ENCODE peak calls at places on chromosomes 6 and 20, in eight cellular contexts. V, B, L, M, K, A, Z and P are unnamed samples.

GRCh38 chr6:114218421-114218820 is 124.4 kb downstream of the HS3ST5 start:
- DNase-seq in V (no peak), M (no peak), K (no peak), A (no peak), B (peak), Z (no peak), L (no peak), P (no peak)

GRCh38 chr6:143896096-143896880 is 32.0 kb downstream of the ZC2HC1B start:
- DNase-seq in A (no peak), L (no peak), K (no peak), V (no peak), M (peak), Z (no peak), B (no peak), P (no peak)

GRCh38 chr6:149723771-149724417 is 6.0 kb upstream of the LATS1 start:
- DNase-seq in V (peak), B (peak), L (no peak), Z (peak), A (peak), K (peak), M (no peak), P (no peak)

GRCh38 chr20:10505320-10506226 is 70.5 kb downstream of the SLX4IP start:
- DNase-seq in K (peak), Z (no peak), L (no peak), B (no peak), A (peak), V (peak), M (no peak), P (no peak)

GRCh38 chr20:39767352-39767751 is 805.2 kb downstream of the DHX35 start:
- DNase-seq in Z (no peak), M (no peak), V (no peak), B (no peak), L (no peak), A (no peak), K (no peak), P (no peak)

GRCh38 chr6:56361812-56362211 is 114.4 kb upstream of the COL21A1 start:
- DNase-seq in B (no peak), M (no peak), V (no peak), Z (no peak), L (no peak), A (no peak), K (no peak), P (no peak)

GRCh38 chr6:107396226-107396625 is 63.1 kb downstream of the PDSS2 start:
- DNase-seq in M (no peak), Z (no peak), K (no peak), B (no peak), V (no peak), L (no peak), A (no peak), P (no peak)

GRCh38 chr6:80690611-80691090 is 584.2 kb downstream of the BCKDHB start:
- DNase-seq in Z (no peak), V (peak), L (no peak), K (no peak), A (peak), M (no peak), B (peak), P (no peak)

GRCh38 chr6:142566628-142567396 is 265.0 kb downstream of the ADGRG6 start:
- DNase-seq in A (peak), L (no peak), B (peak), V (peak), K (peak), Z (peak), M (no peak), P (peak)

GRCh38 chr6:157556671-157557430 is 175.9 kb downstream of the ZDHHC14 start:
- DNase-seq in V (no peak), Z (no peak), L (no peak), M (no peak), K (no peak), B (no peak), A (no peak), P (no peak)

GRCh38 chr6:160462551-160463109 is 114.5 kb downstream of the SLC22A3 start:
- DNase-seq in M (no peak), K (no peak), B (peak), L (no peak), A (peak), V (peak), Z (no peak), P (no peak)

GRCh38 chr6:119557239-119557638 is 207.7 kb upstream of the MAN1A1 start:
- DNase-seq in M (no peak), Z (no peak), L (no peak), K (no peak), A (no peak), V (no peak), B (no peak), P (no peak)

GRCh38 chr6:106369739-106370138 is 9.2 kb downstream of the CRYBG1 start:
- DNase-seq in A (no peak), V (no peak), K (no peak), M (no peak), B (no peak), Z (no peak), L (no peak), P (no peak)

GRCh38 chr6:32785781-32786533 is 22.6 kb upstream of the HLA-DQB2 start:
- DNase-seq in M (no peak), V (peak), L (no peak), A (peak), B (peak), Z (peak), K (peak), P (peak)

GRCh38 chr6:108661430-108661829 is 100.7 kb downstream of the FOXO3 start:
- DNase-seq in L (no peak), M (no peak), V (peak), B (peak), K (no peak), A (peak), Z (no peak), P (no peak)

GRCh38 chr6:157644043-157644810 is 178.8 kb upstream of the SNX9 start:
- DNase-seq in Z (no peak), A (no peak), B (no peak), K (peak), M (no peak), L (no peak), V (peak), P (no peak)

GRCh38 chr6:113565306-113565705 is 291.8 kb upstream of the MARCKS start:
- DNase-seq in Z (no peak), B (no peak), L (no peak), K (no peak), V (peak), M (no peak), A (no peak), P (no peak)

GRCh38 chr6:75755704-75756103 is 6.7 kb downstream of the MYO6 start:
- DNase-seq in K (no peak), M (no peak), B (no peak), Z (no peak), A (peak), L (no peak), V (no peak), P (no peak)

DNA sequence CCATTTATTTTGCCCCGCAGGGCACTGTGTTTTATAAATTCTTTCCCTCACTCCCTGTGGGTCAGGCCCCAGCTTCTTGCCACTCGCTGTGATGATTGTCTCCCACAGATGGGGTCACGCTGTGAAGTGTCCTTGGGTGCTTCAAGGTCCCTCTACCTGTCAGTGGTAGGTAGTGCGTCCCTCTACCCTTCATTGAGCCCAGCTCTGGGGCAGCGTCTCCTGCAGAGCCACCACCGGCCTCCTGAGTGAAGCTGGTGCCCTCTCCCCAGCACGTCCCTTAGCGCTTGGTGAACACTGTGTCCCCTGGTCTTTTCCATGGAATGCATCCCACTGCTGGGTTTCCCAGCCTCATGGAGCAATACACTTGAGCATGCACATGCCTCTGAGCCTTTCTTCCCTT is 108.2 kb downstream of the NRN1 start:
- DNase-seq in K (no peak), V (no peak), L (no peak), Z (no peak), M (no peak), B (no peak), A (no peak), P (no peak)
- TF ChIP-seq CTCF in K (no peak), V (no peak), L (no peak), Z (no peak), M (no peak), B (no peak), A (no peak), P (no peak)

DNA sequence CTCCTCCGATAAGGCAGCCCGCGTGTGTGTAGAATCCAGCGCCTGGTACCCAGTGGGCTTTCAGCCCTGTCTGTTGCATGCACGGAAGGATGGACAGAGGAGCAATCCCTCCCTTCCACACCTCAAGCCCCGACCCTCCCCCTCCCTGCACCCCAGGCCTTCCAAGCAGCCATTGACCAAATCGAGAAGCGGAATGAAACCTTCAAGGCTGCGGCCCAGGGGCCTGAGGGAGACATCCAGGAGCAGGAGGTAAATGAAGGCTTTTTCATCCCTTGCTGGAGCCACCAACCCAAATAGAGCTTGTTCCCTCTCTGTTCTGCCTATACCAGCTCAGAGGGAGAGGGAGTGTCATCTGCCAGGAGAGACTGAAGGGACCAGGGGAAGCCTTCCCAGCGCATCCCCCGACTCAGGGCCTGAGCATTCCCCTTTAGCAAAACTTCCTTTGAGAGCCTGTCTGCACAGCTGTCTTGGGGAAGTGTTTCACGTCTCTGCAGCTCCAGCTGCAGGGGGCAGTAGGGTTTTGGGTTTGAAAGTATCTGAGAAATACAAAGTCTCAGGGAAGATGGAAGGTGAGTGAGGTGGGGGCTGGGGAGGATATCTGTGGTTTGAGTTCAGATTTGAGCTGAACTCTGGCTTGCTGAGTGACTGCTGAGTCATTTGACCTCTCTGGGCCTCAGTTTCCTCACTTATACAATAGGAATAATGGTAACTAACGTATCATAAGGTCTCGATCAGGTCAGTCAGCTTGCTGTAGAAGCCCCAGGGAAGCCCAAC is 16.1 kb downstream of the FGD2 start:
- DNase-seq in L (no peak), B (no peak), Z (no peak), M (no peak), A (peak), V (peak), K (no peak), P (no peak)
- TF ChIP-seq CTCF in L (no peak), B (peak), Z (peak), M (peak), A (peak), V (peak), K (no peak), P (peak)

GRCh38 chr20:43721429-43722152 is 5.2 kb downstream of the GTSF1L start:
- DNase-seq in V (no peak), Z (no peak), L (no peak), K (no peak), A (no peak), M (peak), B (no peak), P (no peak)
- TF ChIP-seq CTCF in V (no peak), Z (no peak), L (no peak), K (no peak), A (no peak), M (no peak), B (no peak), P (no peak)

GRCh38 chr6:9796827-9797226 is 618.0 kb downstream of the TFAP2A start:
- DNase-seq in Z (no peak), B (no peak), A (no peak), V (no peak), K (no peak), M (no peak), L (no peak), P (no peak)
- TF ChIP-seq CTCF in Z (no peak), B (no peak), A (no peak), V (no peak), K (no peak), M (no peak), L (no peak), P (no peak)

GRCh38 chr6:126380072-126380583 is 40.2 kb downstream of the CENPW start:
- DNase-seq in L (no peak), V (no peak), Z (no peak), K (no peak), B (no peak), M (no peak), A (no peak), P (no peak)

GRCh38 chr6:126376682-126377081 is 36.8 kb downstream of the CENPW start:
- DNase-seq in M (no peak), K (no peak), A (no peak), L (no peak), V (no peak), B (no peak), Z (no peak), P (no peak)

GRCh38 chr6:126381498-126381897 is 41.6 kb downstream of the CENPW start:
- DNase-seq in L (no peak), B (no peak), Z (no peak), V (no peak), K (no peak), M (no peak), A (no peak), P (no peak)

GRCh38 chr6:126374372-126374771 is 34.5 kb downstream of the CENPW start:
- DNase-seq in M (no peak), B (no peak), Z (no peak), V (no peak), K (no peak), L (no peak), A (no peak), P (no peak)

GRCh38 chr6:126377594-126378153 is 37.8 kb downstream of the CENPW start:
- DNase-seq in L (no peak), M (no peak), K (no peak), B (no peak), V (no peak), A (no peak), Z (no peak), P (no peak)
- TF ChIP-seq CTCF in L (no peak), M (no peak), K (no peak), B (no peak), V (no peak), A (no peak), Z (no peak), P (no peak)

DNA sequence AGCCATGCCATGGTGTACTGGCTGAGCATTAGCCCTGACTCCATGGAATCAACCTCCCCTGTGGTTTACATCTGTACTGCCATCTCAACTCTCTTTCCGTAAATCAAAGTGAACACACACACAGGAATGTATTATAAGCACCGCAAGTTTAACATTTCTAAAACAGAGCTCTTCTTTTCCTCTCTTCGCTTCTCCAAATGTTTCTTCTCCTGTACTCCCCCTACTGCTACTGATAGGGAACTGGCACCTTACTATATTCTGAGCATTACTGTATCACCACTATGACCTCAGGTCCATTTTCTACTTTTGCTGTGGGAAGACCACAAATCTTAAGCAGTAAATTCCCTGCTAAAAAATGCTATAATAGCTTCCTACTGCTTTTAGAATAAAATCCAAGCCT is 101.2 kb downstream of the NUS1 start:
- DNase-seq in Z (no peak), K (no peak), A (peak), L (no peak), V (peak), B (peak), M (no peak), P (no peak)
- TF ChIP-seq CTCF in Z (peak), K (no peak), A (peak), L (no peak), V (no peak), B (no peak), M (peak), P (peak)

GRCh38 chr6:2939315-2940009 is 31.9 kb downstream of the SERPINB6 start:
- DNase-seq in K (no peak), L (peak), M (no peak), A (no peak), B (no peak), V (no peak), Z (no peak), P (no peak)

GRCh38 chr6:2938004-2938631 is 33.2 kb downstream of the SERPINB6 start:
- DNase-seq in A (no peak), K (no peak), B (no peak), L (no peak), Z (no peak), M (no peak), V (no peak), P (no peak)

GRCh38 chr6:2940010-2940850 is 31.1 kb downstream of the SERPINB6 start:
- DNase-seq in L (no peak), B (no peak), A (no peak), M (no peak), Z (no peak), K (no peak), V (no peak), P (no peak)

GRCh38 chr6:2937627-2938003 is 33.8 kb downstream of the SERPINB6 start:
- DNase-seq in A (no peak), B (no peak), Z (no peak), V (no peak), L (no peak), M (no peak), K (no peak), P (no peak)

GRCh38 chr6:2938632-2939083 is 32.7 kb downstream of the SERPINB6 start:
- DNase-seq in K (no peak), M (no peak), V (no peak), A (no peak), L (no peak), Z (peak), B (no peak), P (no peak)
- TF ChIP-seq CTCF in K (no peak), M (no peak), V (no peak), A (no peak), L (no peak), Z (peak), B (no peak), P (no peak)

DNA sequence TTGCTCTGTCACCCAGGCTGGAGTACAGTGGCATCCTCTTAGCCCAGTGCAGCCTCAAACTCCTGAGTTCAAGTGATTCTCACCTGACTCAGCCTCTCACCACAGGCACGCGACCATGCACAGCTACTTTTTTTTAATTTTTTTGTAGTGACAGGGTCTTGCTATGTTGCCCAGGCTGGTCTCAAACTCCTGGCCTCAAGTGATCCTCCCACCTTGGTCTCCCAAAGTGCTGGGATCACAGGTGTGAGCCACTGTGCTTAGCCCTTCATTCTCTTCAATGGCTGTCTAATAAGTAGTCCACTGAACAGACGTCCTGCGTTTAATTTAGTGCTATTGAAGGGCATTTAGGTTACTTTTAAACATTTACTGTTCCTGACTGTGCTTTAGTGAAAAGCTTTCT is 27.3 kb downstream of the KDM1B start:
- DNase-seq in A (no peak), Z (no peak), L (no peak), B (no peak), K (no peak), V (no peak), M (no peak), P (no peak)
- TF ChIP-seq CTCF in A (no peak), Z (no peak), L (no peak), B (no peak), K (no peak), V (no peak), M (no peak), P (no peak)

DNA sequence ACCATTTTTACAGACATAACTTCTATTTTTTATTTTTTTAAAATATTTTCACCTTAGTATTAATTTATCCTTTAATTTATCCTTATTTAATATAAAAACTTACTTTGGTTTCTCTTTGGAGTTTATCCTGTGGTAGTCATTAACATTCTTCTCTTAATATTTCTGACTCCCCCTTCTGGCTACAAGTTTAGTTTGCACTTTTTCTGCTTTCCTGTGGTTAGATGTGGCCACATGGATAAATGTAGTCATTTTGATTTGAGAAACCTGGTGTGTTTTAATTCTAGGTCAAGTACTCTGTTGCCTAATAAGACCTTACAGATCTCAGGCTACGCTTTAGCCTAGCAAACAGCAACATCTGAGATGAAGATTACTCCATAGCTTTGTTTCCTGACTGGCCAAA is 1187.5 kb downstream of the HACE1 start:
- DNase-seq in B (no peak), K (no peak), M (no peak), V (no peak), Z (peak), L (no peak), A (peak), P (no peak)
- TF ChIP-seq CTCF in B (no peak), K (no peak), M (no peak), V (no peak), Z (peak), L (no peak), A (no peak), P (peak)

DNA sequence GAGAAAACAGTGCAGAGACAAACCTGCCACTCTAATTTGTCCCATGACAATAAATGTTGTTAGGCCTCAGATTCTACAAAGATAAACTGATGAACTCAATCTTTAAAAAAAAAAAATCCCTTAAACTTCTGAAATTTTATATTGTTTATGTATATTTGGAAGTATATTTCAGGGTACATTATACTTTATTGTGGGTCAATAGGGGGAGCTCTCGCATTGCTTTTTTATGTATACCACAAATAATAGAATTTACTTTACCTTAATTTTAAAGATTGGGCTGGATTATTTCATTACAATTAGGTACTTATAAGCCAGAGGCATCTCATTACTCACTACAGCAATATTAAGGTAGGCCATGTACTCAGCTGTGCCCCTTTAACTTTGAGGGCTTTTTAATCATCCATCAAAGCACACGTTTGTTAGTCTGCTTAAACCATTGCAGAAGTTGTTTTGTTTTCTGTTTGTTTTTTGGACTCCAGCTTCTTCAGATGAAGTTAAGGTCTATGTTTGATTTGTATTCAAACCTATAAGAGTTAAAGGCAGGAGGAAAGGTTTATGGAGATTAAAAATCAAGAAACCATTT is 56.3 kb upstream of the EYA4 start:
- DNase-seq in A (peak), B (no peak), Z (no peak), L (no peak), M (no peak), K (no peak), V (peak), P (no peak)
- TF ChIP-seq CTCF in A (peak), B (peak), Z (peak), L (peak), M (peak), K (peak), V (peak), P (peak)